ENCODE peak calls at places on chromosomes 3 and 15, in five cellular contexts. W is heart right ventricle, G is nephron progenitor cell, I is GM18507, O is iris pigment epithelial cell. R is an unnamed sample.

GRCh38 chr3:169305460-169305859 is 358.1 kb downstream of the MECOM start:
- DNase-seq in W (no peak), G (no peak), I (no peak), O (no peak), R (no peak)

GRCh38 chr3:81955908-81956307 is 194.5 kb upstream of the GBE1 start:
- DNase-seq in W (no peak), G (no peak), I (no peak), O (no peak), R (no peak)

GRCh38 chr15:90000175-90000923 is 775 bp upstream of the ZNF710 start:
- DNase-seq in W (peak; percentile 51), G (peak; percentile 49), I (no peak), O (no peak), R (peak; percentile 23)

GRCh38 chr3:113910966-113911365 is 36.8 kb upstream of the ZDHHC23 start:
- DNase-seq in W (no peak), G (no peak), I (no peak), O (peak; percentile 9), R (no peak)

GRCh38 chr3:56379723-56380287 is 88.5 kb downstream of the ERC2 start:
- DNase-seq in W (no peak), G (no peak), I (no peak), O (no peak), R (no peak)

GRCh38 chr15:89401636-89402252 is 67.1 kb upstream of the POLG start:
- DNase-seq in W (no peak), G (no peak), I (no peak), O (peak; percentile 82), R (no peak)

GRCh38 chr3:71064288-71064975 is 519.1 kb downstream of the FOXP1 start:
- DNase-seq in W (no peak), G (peak; percentile 65), I (no peak), O (peak; percentile 73), R (peak; percentile 49)

GRCh38 chr3:194275231-194275671 is 75.9 kb downstream of the CPN2 start:
- DNase-seq in W (no peak), G (no peak), I (no peak), O (no peak), R (no peak)

GRCh38 chr3:14037211-14037610 is 87.5 kb downstream of the CHCHD4 start:
- DNase-seq in W (no peak), G (no peak), I (no peak), O (no peak), R (no peak)

GRCh38 chr3:100600181-100601042 is 9.0 kb upstream of the ADGRG7 start:
- DNase-seq in W (no peak), G (no peak), I (no peak), O (no peak), R (peak; percentile 7)

GRCh38 chr3:161401389-161401788 is 30.1 kb upstream of the SPTSSB start:
- DNase-seq in W (no peak), G (no peak), I (no peak), O (no peak), R (no peak)

GRCh38 chr3:195895078-195895899 is 13.1 kb downstream of the TNK2 start:
- DNase-seq in W (peak; percentile 57), G (peak; percentile 46), I (no peak), O (no peak), R (peak; percentile 82)

GRCh38 chr3:42061711-42062408 is 29.3 kb upstream of the TRAK1 start:
- DNase-seq in W (peak; percentile 74), G (no peak), I (no peak), O (peak; percentile 90), R (no peak)

GRCh38 chr15:99015677-99016568 is 8.3 kb upstream of the PGPEP1L start:
- DNase-seq in W (no peak), G (peak; percentile 46), I (no peak), O (no peak), R (no peak)

GRCh38 chr3:126342991-126343661 is 14.1 kb downstream of the KLF15 start:
- DNase-seq in W (no peak), G (peak; percentile 42), I (no peak), O (no peak), R (no peak)

GRCh38 chr3:54954516-54954915 is 26.7 kb upstream of the LRTM1 start:
- DNase-seq in W (no peak), G (no peak), I (no peak), O (no peak), R (no peak)

GRCh38 chr3:197183582-197183981 is 114.8 kb downstream of the DLG1 start:
- DNase-seq in W (no peak), G (no peak), I (no peak), O (no peak), R (no peak)

GRCh38 chr3:129612350-129613204 is 6.1 kb upstream of the PLXND1 start:
- DNase-seq in W (peak; percentile 19), G (no peak), I (no peak), O (no peak), R (no peak)

GRCh38 chr3:100496711-100497261 is 4.4 kb downstream of the TMEM45A start:
- DNase-seq in W (no peak), G (no peak), I (no peak), O (peak; percentile 82), R (no peak)

GRCh38 chr3:184788751-184789150 is 23.2 kb upstream of the VPS8 start:
- DNase-seq in W (no peak), G (no peak), I (no peak), O (no peak), R (no peak)

GRCh38 chr3:48064292-48064829 is 48.1 kb upstream of the MAP4 start:
- DNase-seq in W (no peak), G (no peak), I (no peak), O (peak; percentile 13), R (no peak)

GRCh38 chr3:152910211-152910610 is 75.3 kb downstream of the P2RY1 start:
- DNase-seq in W (no peak), G (no peak), I (no peak), O (no peak), R (no peak)